ENCODE peak calls at places on chromosomes 1 and 21, in six cellular contexts. One of them, this sample, is unnamed.

GRCh38 chr1:118074101-118074500 is 110.9 kb downstream of the SPAG17 start:
- DNase-seq in mesothelial cell of epicardium: no peak
- DNase-seq in activated CD8-positive, alpha-beta T cell treated with anti-CD3 and anti-CD28 coated beads, Interleukin-2, amount 10 ng/mL, durations not matched to agents 7 days and 5 days: no peak
- DNase-seq in IMR-90: no peak
- DNase-seq in NT2/D1: no peak
- DNase-seq in type B pancreatic cell: no peak
- DNase-seq in this sample: no peak

GRCh38 chr1:166597516-166597915 is 241.8 kb upstream of the POGK start:
- DNase-seq in NT2/D1: no peak
- DNase-seq in activated CD8-positive, alpha-beta T cell treated with anti-CD3 and anti-CD28 coated beads, Interleukin-2, amount 10 ng/mL, durations not matched to agents 7 days and 5 days: no peak
- DNase-seq in IMR-90: no peak
- DNase-seq in mesothelial cell of epicardium: no peak
- DNase-seq in type B pancreatic cell: no peak
- DNase-seq in this sample: no peak

GRCh38 chr1:100955322-100955721 is 59.4 kb downstream of the SLC30A7 start:
- DNase-seq in NT2/D1: no peak
- DNase-seq in activated CD8-positive, alpha-beta T cell treated with anti-CD3 and anti-CD28 coated beads, Interleukin-2, amount 10 ng/mL, durations not matched to agents 7 days and 5 days: no peak
- DNase-seq in mesothelial cell of epicardium: no peak
- DNase-seq in type B pancreatic cell: no peak
- DNase-seq in IMR-90: peak
- DNase-seq in this sample: no peak

GRCh38 chr21:39153373-39153772 is 29.9 kb downstream of the PSMG1 start:
- DNase-seq in activated CD8-positive, alpha-beta T cell treated with anti-CD3 and anti-CD28 coated beads, Interleukin-2, amount 10 ng/mL, durations not matched to agents 7 days and 5 days: no peak
- DNase-seq in NT2/D1: no peak
- DNase-seq in type B pancreatic cell: no peak
- DNase-seq in IMR-90: no peak
- DNase-seq in mesothelial cell of epicardium: no peak
- DNase-seq in this sample: no peak

GRCh38 chr1:14599787-14600186 is 1.3 kb downstream of the KAZN start:
- DNase-seq in type B pancreatic cell: no peak
- DNase-seq in NT2/D1: no peak
- DNase-seq in mesothelial cell of epicardium: no peak
- DNase-seq in IMR-90: no peak
- DNase-seq in activated CD8-positive, alpha-beta T cell treated with anti-CD3 and anti-CD28 coated beads, Interleukin-2, amount 10 ng/mL, durations not matched to agents 7 days and 5 days: no peak
- DNase-seq in this sample: no peak

GRCh38 chr1:109789771-109790170 is 26.0 kb upstream of the EPS8L3 start:
- DNase-seq in activated CD8-positive, alpha-beta T cell treated with anti-CD3 and anti-CD28 coated beads, Interleukin-2, amount 10 ng/mL, durations not matched to agents 7 days and 5 days: no peak
- DNase-seq in NT2/D1: no peak
- DNase-seq in IMR-90: no peak
- DNase-seq in mesothelial cell of epicardium: no peak
- DNase-seq in type B pancreatic cell: peak
- DNase-seq in this sample: no peak

GRCh38 chr1:186188004-186188539 is 187.0 kb downstream of the TPR start:
- DNase-seq in activated CD8-positive, alpha-beta T cell treated with anti-CD3 and anti-CD28 coated beads, Interleukin-2, amount 10 ng/mL, durations not matched to agents 7 days and 5 days: no peak
- DNase-seq in mesothelial cell of epicardium: no peak
- DNase-seq in IMR-90: peak
- DNase-seq in type B pancreatic cell: no peak
- DNase-seq in NT2/D1: no peak
- DNase-seq in this sample: no peak

GRCh38 chr21:35324372-35325220 is 275.5 kb upstream of the RUNX1 start:
- DNase-seq in activated CD8-positive, alpha-beta T cell treated with anti-CD3 and anti-CD28 coated beads, Interleukin-2, amount 10 ng/mL, durations not matched to agents 7 days and 5 days: no peak
- DNase-seq in NT2/D1: peak
- DNase-seq in IMR-90: peak
- DNase-seq in type B pancreatic cell: no peak
- DNase-seq in mesothelial cell of epicardium: no peak
- DNase-seq in this sample: no peak

GRCh38 chr1:51535006-51535592 is 16.0 kb upstream of the EPS15 start:
- DNase-seq in IMR-90: peak
- DNase-seq in type B pancreatic cell: no peak
- DNase-seq in mesothelial cell of epicardium: no peak
- DNase-seq in activated CD8-positive, alpha-beta T cell treated with anti-CD3 and anti-CD28 coated beads, Interleukin-2, amount 10 ng/mL, durations not matched to agents 7 days and 5 days: peak
- DNase-seq in NT2/D1: peak
- DNase-seq in this sample: peak

GRCh38 chr1:212608956-212609700 is 567 bp downstream of the ATF3 start:
- DNase-seq in IMR-90: no peak
- DNase-seq in activated CD8-positive, alpha-beta T cell treated with anti-CD3 and anti-CD28 coated beads, Interleukin-2, amount 10 ng/mL, durations not matched to agents 7 days and 5 days: peak
- DNase-seq in NT2/D1: peak
- DNase-seq in type B pancreatic cell: peak
- DNase-seq in mesothelial cell of epicardium: peak
- DNase-seq in this sample: peak

GRCh38 chr1:114436799-114437198 is 74.2 kb downstream of the TRIM33 start:
- DNase-seq in type B pancreatic cell: no peak
- DNase-seq in NT2/D1: no peak
- DNase-seq in activated CD8-positive, alpha-beta T cell treated with anti-CD3 and anti-CD28 coated beads, Interleukin-2, amount 10 ng/mL, durations not matched to agents 7 days and 5 days: no peak
- DNase-seq in IMR-90: no peak
- DNase-seq in mesothelial cell of epicardium: no peak
- DNase-seq in this sample: no peak

GRCh38 chr21:36550761-36551160 is 70.8 kb upstream of the CLDN14 start:
- DNase-seq in NT2/D1: no peak
- DNase-seq in IMR-90: peak
- DNase-seq in mesothelial cell of epicardium: no peak
- DNase-seq in activated CD8-positive, alpha-beta T cell treated with anti-CD3 and anti-CD28 coated beads, Interleukin-2, amount 10 ng/mL, durations not matched to agents 7 days and 5 days: no peak
- DNase-seq in type B pancreatic cell: no peak
- DNase-seq in this sample: no peak

GRCh38 chr1:8495928-8496401 is 178.1 kb downstream of the SLC45A1 start:
- DNase-seq in activated CD8-positive, alpha-beta T cell treated with anti-CD3 and anti-CD28 coated beads, Interleukin-2, amount 10 ng/mL, durations not matched to agents 7 days and 5 days: no peak
- DNase-seq in type B pancreatic cell: no peak
- DNase-seq in NT2/D1: no peak
- DNase-seq in mesothelial cell of epicardium: no peak
- DNase-seq in IMR-90: peak
- DNase-seq in this sample: no peak

GRCh38 chr21:30340714-30341573 is 3.5 kb upstream of the KRTAP27-1 start:
- DNase-seq in NT2/D1: peak
- DNase-seq in mesothelial cell of epicardium: no peak
- DNase-seq in IMR-90: peak
- DNase-seq in type B pancreatic cell: no peak
- DNase-seq in activated CD8-positive, alpha-beta T cell treated with anti-CD3 and anti-CD28 coated beads, Interleukin-2, amount 10 ng/mL, durations not matched to agents 7 days and 5 days: no peak
- DNase-seq in this sample: no peak